ENCODE peak calls at places on chromosomes 11 and 22, in five cellular contexts. One of them, this sample, is unnamed.

GRCh38 chr11:129739339-129739738 is 76.3 kb upstream of the TMEM45B start:
- DNase-seq in spleen: no peak
- DNase-seq in astrocyte: no peak
- DNase-seq in heart left ventricle: no peak
- DNase-seq in stomach: no peak
- DNase-seq in this sample: no peak

GRCh38 chr22:30486661-30487115 is 14.9 kb upstream of the SEC14L3 start:
- DNase-seq in spleen: no peak
- DNase-seq in astrocyte: no peak
- DNase-seq in heart left ventricle: no peak
- DNase-seq in stomach: peak; percentile 76
- DNase-seq in this sample: no peak

GRCh38 chr11:19703211-19703610 is 9.4 kb upstream of the NAV2 start:
- DNase-seq in spleen: no peak
- DNase-seq in astrocyte: no peak
- DNase-seq in heart left ventricle: peak; percentile 28
- DNase-seq in stomach: no peak
- DNase-seq in this sample: no peak

GRCh38 chr11:120293038-120293800 is 31.9 kb upstream of the TLCD5 start:
- DNase-seq in spleen: no peak
- DNase-seq in astrocyte: no peak
- DNase-seq in heart left ventricle: no peak
- DNase-seq in stomach: no peak
- DNase-seq in this sample: no peak

GRCh38 chr11:16881074-16881709 is 133.0 kb downstream of the PLEKHA7 start:
- DNase-seq in spleen: no peak
- DNase-seq in astrocyte: peak; percentile 65
- DNase-seq in heart left ventricle: peak; percentile 67
- DNase-seq in stomach: peak; percentile 76
- DNase-seq in this sample: no peak

GRCh38 chr22:50600541-50600940 is at the start of gene MAPK8IP2:
- DNase-seq in spleen: peak; percentile 70
- DNase-seq in astrocyte: no peak
- DNase-seq in heart left ventricle: no peak
- DNase-seq in stomach: no peak
- DNase-seq in this sample: no peak

GRCh38 chr11:11215944-11216343 is 137.1 kb downstream of the CSNK2A3 start:
- DNase-seq in spleen: no peak
- DNase-seq in astrocyte: no peak
- DNase-seq in heart left ventricle: no peak
- DNase-seq in stomach: no peak
- DNase-seq in this sample: no peak

GRCh38 chr22:18076060-18076497 is 1.7 kb upstream of the PEX26 start:
- DNase-seq in spleen: no peak
- DNase-seq in astrocyte: peak; percentile 66
- DNase-seq in heart left ventricle: peak; percentile 61
- DNase-seq in stomach: peak; percentile 60
- DNase-seq in this sample: no peak

GRCh38 chr22:46798366-46799057 is 36.1 kb downstream of the TBC1D22A start:
- DNase-seq in spleen: peak; percentile 93
- DNase-seq in astrocyte: peak; percentile 30
- DNase-seq in heart left ventricle: peak; percentile 69
- DNase-seq in stomach: peak; percentile 81
- DNase-seq in this sample: no peak

GRCh38 chr11:128469220-128469619 is 118.1 kb downstream of the ETS1 start:
- DNase-seq in spleen: peak; percentile 87
- DNase-seq in astrocyte: no peak
- DNase-seq in heart left ventricle: no peak
- DNase-seq in stomach: no peak
- DNase-seq in this sample: no peak

GRCh38 chr11:44970293-44970692 is 19.6 kb upstream of the TP53I11 start:
- DNase-seq in spleen: no peak
- DNase-seq in astrocyte: no peak
- DNase-seq in heart left ventricle: no peak
- DNase-seq in stomach: no peak
- DNase-seq in this sample: no peak

GRCh38 chr22:32478994-32479393 is 4.4 kb downstream of the FBXO7 start:
- DNase-seq in spleen: no peak
- DNase-seq in astrocyte: peak; percentile 30
- DNase-seq in heart left ventricle: no peak
- DNase-seq in stomach: no peak
- DNase-seq in this sample: no peak

GRCh38 chr22:45787770-45788169 is 116.1 kb downstream of the ATXN10 start:
- DNase-seq in spleen: no peak
- DNase-seq in astrocyte: no peak
- DNase-seq in heart left ventricle: no peak
- DNase-seq in stomach: no peak
- DNase-seq in this sample: no peak

DNA sequence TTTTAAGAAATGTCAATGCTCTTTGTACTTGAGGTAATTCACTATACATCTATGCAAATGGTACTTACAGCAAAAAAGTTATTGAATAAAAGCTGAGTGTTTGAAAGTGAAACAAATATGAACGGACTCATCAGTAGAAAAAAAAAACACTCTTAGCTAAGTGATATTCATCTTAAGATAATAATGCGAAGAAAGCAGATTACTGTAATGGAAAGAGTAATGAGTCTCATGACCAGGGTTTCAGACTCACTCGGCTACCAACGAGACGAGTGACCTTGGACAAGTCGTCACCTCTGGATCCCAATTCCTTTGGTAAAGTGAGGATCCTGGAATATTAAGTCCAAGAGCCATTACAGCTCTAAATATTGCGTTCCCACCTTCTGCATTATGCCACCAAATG is 57.0 kb downstream of the PACSIN2 start:
- DNase-seq in spleen: no peak
- DNase-seq in astrocyte: no peak
- DNase-seq in heart left ventricle: no peak
- DNase-seq in stomach: no peak
- DNase-seq in this sample: no peak
- H3K4me1 ChIP-seq in spleen: peaks cover 41% of the 10 kb centered on the region
- H3K4me1 ChIP-seq in astrocyte: peaks cover 16% of the 10 kb centered on the region
- H3K4me1 ChIP-seq in heart left ventricle: peaks cover 76% of the 10 kb centered on the region
- H3K4me1 ChIP-seq in stomach: peaks cover 46% of the 10 kb centered on the region
- H3K4me1 ChIP-seq in this sample: peaks cover 32% of the 10 kb centered on the region

GRCh38 chr11:121936375-121936774 is 179.6 kb downstream of the BLID start:
- DNase-seq in spleen: no peak
- DNase-seq in astrocyte: peak; percentile 68
- DNase-seq in heart left ventricle: no peak
- DNase-seq in stomach: no peak
- DNase-seq in this sample: no peak
- H3K27ac ChIP-seq in spleen: no peak overlapping the region
- H3K27ac ChIP-seq in astrocyte: peak overlapping the region; percentile 81
- H3K27ac ChIP-seq in heart left ventricle: no peak overlapping the region
- H3K27ac ChIP-seq in stomach: no peak overlapping the region
- H3K27ac ChIP-seq in this sample: no peak overlapping the region

DNA sequence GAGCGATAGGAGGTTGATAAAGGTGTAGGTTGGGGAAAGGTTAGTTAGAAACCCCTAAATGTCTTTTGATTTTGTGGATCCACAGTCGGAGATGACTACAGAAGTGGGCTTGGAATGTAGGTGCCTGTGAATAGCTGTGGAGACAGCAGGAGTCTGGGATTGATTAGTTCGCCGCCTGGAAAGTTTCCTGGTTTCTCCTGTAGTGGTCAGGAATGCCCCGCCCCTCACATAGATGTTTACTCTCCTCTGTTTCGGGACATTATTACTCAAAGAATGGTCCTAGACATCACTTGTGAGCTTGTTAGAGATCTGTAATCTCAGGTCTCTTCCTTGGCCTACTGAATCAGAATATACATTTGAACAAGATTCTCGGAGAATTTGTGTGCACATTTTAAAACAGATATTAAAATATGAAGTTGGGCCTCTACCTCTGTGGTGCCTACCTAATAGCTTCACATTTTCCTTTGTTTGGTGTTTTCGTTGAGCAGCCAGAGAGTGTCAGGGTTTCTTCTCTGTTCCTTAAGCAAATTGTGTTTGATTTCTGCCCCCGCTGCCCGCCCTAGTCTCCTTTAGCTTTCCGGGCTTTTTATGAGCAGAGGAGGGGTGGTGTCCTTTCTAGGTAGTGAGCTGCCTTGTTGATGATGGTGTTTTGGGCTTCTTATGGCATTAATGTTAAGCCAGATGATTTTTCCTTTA is 89.4 kb downstream of the PPP6R3 start:
- DNase-seq in spleen: no peak
- DNase-seq in astrocyte: peak; percentile 42
- DNase-seq in heart left ventricle: no peak
- DNase-seq in stomach: no peak
- DNase-seq in this sample: no peak
- H3K36me3 ChIP-seq in spleen: peaks cover 20% of the 10 kb centered on the region
- H3K36me3 ChIP-seq in astrocyte: peaks cover 27% of the 10 kb centered on the region
- H3K36me3 ChIP-seq in heart left ventricle: peaks cover 79% of the 10 kb centered on the region
- H3K36me3 ChIP-seq in stomach: peaks cover 84% of the 10 kb centered on the region
- H3K36me3 ChIP-seq in this sample: no peaks in the 10 kb centered on the region

DNA sequence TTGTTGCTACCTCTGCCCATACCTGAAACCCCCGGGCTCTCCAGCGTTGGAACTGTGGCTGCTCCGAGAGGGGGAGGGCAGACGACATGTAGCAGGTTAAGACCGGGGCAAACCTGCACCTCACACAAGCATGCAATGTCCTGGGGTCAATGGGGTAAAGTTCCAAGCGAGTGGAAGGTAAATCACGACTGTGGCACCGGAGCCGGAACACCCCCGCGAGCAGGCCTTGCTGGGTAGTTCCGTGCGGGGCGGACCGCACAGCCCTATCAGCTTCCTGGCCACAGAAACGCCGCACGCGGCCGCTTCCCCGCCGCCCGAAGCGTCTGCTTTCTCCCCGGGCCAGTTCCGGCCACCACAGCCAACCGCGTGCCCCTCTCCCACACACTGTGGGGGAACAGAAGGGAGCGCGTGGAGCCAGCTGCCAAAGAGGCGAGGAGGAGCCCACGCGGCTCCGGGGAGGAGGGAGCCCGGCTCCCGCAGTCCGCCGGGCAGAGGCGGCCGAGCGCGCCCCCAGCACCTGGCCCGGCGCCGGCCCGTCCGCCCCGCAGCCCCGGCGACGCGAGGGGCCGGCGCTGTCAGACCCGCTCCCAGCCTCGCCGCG is 1.6 kb downstream of the SPTBN2 start:
- DNase-seq in spleen: no peak
- DNase-seq in astrocyte: peak; percentile 23
- DNase-seq in heart left ventricle: no peak
- DNase-seq in stomach: peak; percentile 34
- DNase-seq in this sample: no peak
- H3K4me1 ChIP-seq in spleen: peaks cover 14% of the 10 kb centered on the region
- H3K4me1 ChIP-seq in astrocyte: peaks cover 19% of the 10 kb centered on the region
- H3K4me1 ChIP-seq in heart left ventricle: peaks cover 5% of the 10 kb centered on the region
- H3K4me1 ChIP-seq in stomach: peaks cover 12% of the 10 kb centered on the region
- H3K4me1 ChIP-seq in this sample: peaks cover 6% of the 10 kb centered on the region

GRCh38 chr22:39463931-39464390 is 7.1 kb downstream of the MGAT3 start:
- DNase-seq in spleen: peak; percentile 66
- DNase-seq in astrocyte: no peak
- DNase-seq in heart left ventricle: peak; percentile 46
- DNase-seq in stomach: no peak
- DNase-seq in this sample: no peak
- H3K27ac ChIP-seq in spleen: no peak overlapping the region
- H3K27ac ChIP-seq in astrocyte: no peak overlapping the region
- H3K27ac ChIP-seq in heart left ventricle: peak overlapping the region; percentile 74
- H3K27ac ChIP-seq in stomach: no peak overlapping the region
- H3K27ac ChIP-seq in this sample: peak overlapping the region; percentile 37

DNA sequence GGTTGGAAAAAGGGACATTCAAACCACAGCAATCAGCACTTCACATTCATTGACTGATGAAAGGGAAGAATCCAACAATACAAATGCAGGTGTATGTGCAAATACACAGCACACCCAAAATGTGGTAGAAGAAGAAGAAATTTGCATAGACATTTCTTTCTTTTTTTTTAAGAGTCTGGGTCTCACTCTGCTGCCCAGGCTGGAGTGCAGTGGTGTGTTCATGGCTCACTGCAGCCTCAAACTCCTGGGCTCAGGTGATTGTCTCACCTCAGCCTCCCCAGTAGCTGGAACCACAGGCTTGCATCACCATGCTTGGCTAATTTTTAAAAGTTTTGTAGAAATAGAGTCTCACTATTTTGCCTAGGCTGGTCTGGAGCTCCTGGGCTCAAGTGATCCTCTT is 21.9 kb downstream of the CARS1 start:
- DNase-seq in spleen: no peak
- DNase-seq in astrocyte: no peak
- DNase-seq in heart left ventricle: no peak
- DNase-seq in stomach: no peak
- DNase-seq in this sample: no peak
- H3K36me3 ChIP-seq in spleen: peaks cover 40% of the 10 kb centered on the region
- H3K36me3 ChIP-seq in astrocyte: peaks cover 52% of the 10 kb centered on the region
- H3K36me3 ChIP-seq in heart left ventricle: peaks cover 73% of the 10 kb centered on the region
- H3K36me3 ChIP-seq in stomach: peaks cover 92% of the 10 kb centered on the region
- H3K36me3 ChIP-seq in this sample: peaks cover 23% of the 10 kb centered on the region

GRCh38 chr22:19681863-19682245 is 32.4 kb upstream of the SEPTIN5 start:
- DNase-seq in spleen: no peak
- DNase-seq in astrocyte: no peak
- DNase-seq in heart left ventricle: no peak
- DNase-seq in stomach: no peak
- DNase-seq in this sample: no peak

GRCh38 chr22:19680287-19680881 is 33.9 kb upstream of the SEPTIN5 start:
- DNase-seq in spleen: no peak
- DNase-seq in astrocyte: no peak
- DNase-seq in heart left ventricle: no peak
- DNase-seq in stomach: no peak
- DNase-seq in this sample: no peak

GRCh38 chr22:19678949-19679348 is 35.4 kb upstream of the SEPTIN5 start:
- DNase-seq in spleen: no peak
- DNase-seq in astrocyte: no peak
- DNase-seq in heart left ventricle: no peak
- DNase-seq in stomach: no peak
- DNase-seq in this sample: no peak

GRCh38 chr22:19680911-19681862 is 33.1 kb upstream of the SEPTIN5 start:
- DNase-seq in spleen: no peak
- DNase-seq in astrocyte: no peak
- DNase-seq in heart left ventricle: no peak
- DNase-seq in stomach: no peak
- DNase-seq in this sample: no peak

DNA sequence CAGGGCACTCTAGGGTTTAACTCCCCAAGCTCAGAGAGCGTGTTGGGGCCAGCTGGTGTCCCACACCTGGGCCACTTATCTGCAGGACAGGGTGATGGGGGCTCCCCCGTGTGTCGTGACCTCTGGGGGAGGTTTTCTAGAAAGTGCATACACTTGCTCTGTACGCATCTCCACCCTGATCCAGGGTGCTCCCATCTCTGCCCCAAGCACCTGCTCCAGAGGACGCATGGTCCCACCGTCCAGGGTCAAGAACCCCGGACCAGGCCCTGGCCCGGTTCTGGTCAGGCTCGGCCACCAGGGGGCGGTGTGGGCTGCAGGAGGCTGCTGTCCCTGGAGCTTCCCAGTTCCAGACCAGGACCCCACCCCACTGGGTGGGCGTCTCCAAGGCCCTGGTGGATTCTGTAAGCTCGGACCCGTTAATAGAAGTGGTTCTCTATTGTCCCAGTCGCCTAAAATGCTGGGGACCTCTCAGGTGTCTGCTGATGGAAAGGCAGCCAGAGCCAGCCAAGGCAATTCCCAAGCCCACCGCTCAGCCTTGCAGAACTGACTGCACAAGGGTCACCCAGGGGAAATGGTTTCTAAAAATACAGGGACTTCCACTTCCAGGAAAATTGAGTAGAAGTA is 34.7 kb upstream of the SEPTIN5 start:
- DNase-seq in spleen: peak; percentile 90
- DNase-seq in astrocyte: no peak
- DNase-seq in heart left ventricle: peak; percentile 46
- DNase-seq in stomach: peak; percentile 60
- DNase-seq in this sample: no peak
- H3K4me1 ChIP-seq in spleen: no peaks in the 10 kb centered on the region
- H3K4me1 ChIP-seq in astrocyte: no peaks in the 10 kb centered on the region
- H3K4me1 ChIP-seq in heart left ventricle: no peaks in the 10 kb centered on the region
- H3K4me1 ChIP-seq in stomach: no peaks in the 10 kb centered on the region
- H3K4me1 ChIP-seq in this sample: peaks cover 11% of the 10 kb centered on the region